ENCODE peak calls at places on chromosome 22, in nine cellular contexts. One of them, this sample, is unnamed.

GRCh38 chr22:31329453-31330215 is 16.5 kb downstream of the PATZ1 start:
- DNase-seq in AG04450: no peak
- DNase-seq in cardiac muscle cell: no peak
- DNase-seq in amniotic stem cell: no peak
- DNase-seq in left kidney: no peak
- DNase-seq in head of caudate nucleus: no peak
- DNase-seq in activated CD8-positive, alpha-beta memory T cell treated with anti-CD3 and anti-CD28 coated beads, Interleukin-2, amount 10 ng/mL, durations not matched to agents 7 days and 5 days: no peak
- DNase-seq in cardiac fibroblast: no peak
- DNase-seq in ecto neural progenitor cell: no peak
- DNase-seq in this sample: no peak

GRCh38 chr22:48905206-48905975 is 922.3 kb downstream of the BRD1 start:
- DNase-seq in activated CD8-positive, alpha-beta memory T cell treated with anti-CD3 and anti-CD28 coated beads, Interleukin-2, amount 10 ng/mL, durations not matched to agents 7 days and 5 days: no peak
- DNase-seq in cardiac muscle cell: no peak
- DNase-seq in ecto neural progenitor cell: no peak
- DNase-seq in head of caudate nucleus: peak; percentile 15
- DNase-seq in amniotic stem cell: no peak
- DNase-seq in left kidney: no peak
- DNase-seq in cardiac fibroblast: no peak
- DNase-seq in AG04450: no peak
- DNase-seq in this sample: no peak

GRCh38 chr22:23235425-23235824 is 55.1 kb downstream of the BCR start:
- DNase-seq in amniotic stem cell: no peak
- DNase-seq in left kidney: no peak
- DNase-seq in head of caudate nucleus: no peak
- DNase-seq in cardiac muscle cell: no peak
- DNase-seq in AG04450: no peak
- DNase-seq in cardiac fibroblast: no peak
- DNase-seq in ecto neural progenitor cell: no peak
- DNase-seq in activated CD8-positive, alpha-beta memory T cell treated with anti-CD3 and anti-CD28 coated beads, Interleukin-2, amount 10 ng/mL, durations not matched to agents 7 days and 5 days: no peak
- DNase-seq in this sample: no peak

GRCh38 chr22:35648066-35649025 is at the start of gene APOL6:
- DNase-seq in amniotic stem cell: no peak
- DNase-seq in cardiac fibroblast: peak; percentile 78
- DNase-seq in cardiac muscle cell: peak; percentile 86
- DNase-seq in AG04450: no peak
- DNase-seq in left kidney: peak; percentile 53
- DNase-seq in activated CD8-positive, alpha-beta memory T cell treated with anti-CD3 and anti-CD28 coated beads, Interleukin-2, amount 10 ng/mL, durations not matched to agents 7 days and 5 days: peak; percentile 85
- DNase-seq in ecto neural progenitor cell: no peak
- DNase-seq in head of caudate nucleus: peak; percentile 27
- DNase-seq in this sample: peak; percentile 82

GRCh38 chr22:20783844-20784723 is 10.2 kb downstream of the SERPIND1 start:
- DNase-seq in activated CD8-positive, alpha-beta memory T cell treated with anti-CD3 and anti-CD28 coated beads, Interleukin-2, amount 10 ng/mL, durations not matched to agents 7 days and 5 days: peak; percentile 72
- DNase-seq in left kidney: peak; percentile 67
- DNase-seq in ecto neural progenitor cell: no peak
- DNase-seq in amniotic stem cell: peak; percentile 27
- DNase-seq in head of caudate nucleus: peak; percentile 41
- DNase-seq in cardiac muscle cell: peak; percentile 76
- DNase-seq in AG04450: peak; percentile 20
- DNase-seq in cardiac fibroblast: peak; percentile 95
- DNase-seq in this sample: peak; percentile 70

GRCh38 chr22:21828268-21828638 is 39.2 kb downstream of the MAPK1 start:
- DNase-seq in cardiac muscle cell: no peak
- DNase-seq in left kidney: no peak
- DNase-seq in activated CD8-positive, alpha-beta memory T cell treated with anti-CD3 and anti-CD28 coated beads, Interleukin-2, amount 10 ng/mL, durations not matched to agents 7 days and 5 days: no peak
- DNase-seq in ecto neural progenitor cell: no peak
- DNase-seq in AG04450: no peak
- DNase-seq in cardiac fibroblast: no peak
- DNase-seq in amniotic stem cell: no peak
- DNase-seq in head of caudate nucleus: no peak
- DNase-seq in this sample: no peak

GRCh38 chr22:43514476-43515157 is 102.8 kb downstream of the MPPED1 start:
- DNase-seq in amniotic stem cell: no peak
- DNase-seq in AG04450: no peak
- DNase-seq in ecto neural progenitor cell: peak; percentile 45
- DNase-seq in cardiac muscle cell: no peak
- DNase-seq in left kidney: no peak
- DNase-seq in head of caudate nucleus: no peak
- DNase-seq in cardiac fibroblast: no peak
- DNase-seq in activated CD8-positive, alpha-beta memory T cell treated with anti-CD3 and anti-CD28 coated beads, Interleukin-2, amount 10 ng/mL, durations not matched to agents 7 days and 5 days: no peak
- DNase-seq in this sample: no peak

GRCh38 chr22:39574779-39575551 is 4.4 kb downstream of the CACNA1I start:
- DNase-seq in ecto neural progenitor cell: no peak
- DNase-seq in AG04450: peak; percentile 57
- DNase-seq in head of caudate nucleus: no peak
- DNase-seq in cardiac muscle cell: peak; percentile 72
- DNase-seq in left kidney: no peak
- DNase-seq in activated CD8-positive, alpha-beta memory T cell treated with anti-CD3 and anti-CD28 coated beads, Interleukin-2, amount 10 ng/mL, durations not matched to agents 7 days and 5 days: no peak
- DNase-seq in amniotic stem cell: peak; percentile 75
- DNase-seq in cardiac fibroblast: peak; percentile 88
- DNase-seq in this sample: peak; percentile 96

GRCh38 chr22:44366372-44367310 is 53.9 kb upstream of the SHISAL1 start:
- DNase-seq in cardiac fibroblast: no peak
- DNase-seq in amniotic stem cell: no peak
- DNase-seq in left kidney: no peak
- DNase-seq in cardiac muscle cell: no peak
- DNase-seq in AG04450: no peak
- DNase-seq in ecto neural progenitor cell: no peak
- DNase-seq in activated CD8-positive, alpha-beta memory T cell treated with anti-CD3 and anti-CD28 coated beads, Interleukin-2, amount 10 ng/mL, durations not matched to agents 7 days and 5 days: no peak
- DNase-seq in head of caudate nucleus: no peak
- DNase-seq in this sample: no peak

This sample was measured in EL.